ENCODE peak calls at places on chromosomes 3 and 15, in eight cellular contexts. One of them, this sample, is unnamed.
A peak's percentile ranks its signal among the peaks of the same experiment; 100 is the strongest.

GRCh38 chr3:129106320-129106719 is 15.3 kb downstream of the RAB43 start:
- DNase-seq in hepatocyte: no peak
- DNase-seq in HCT116: no peak
- DNase-seq in neural progenitor cell: peak; percentile 28
- DNase-seq in OCI-LY7: no peak
- DNase-seq in PC-3: peak; percentile 3
- DNase-seq in GM23338: no peak
- DNase-seq in SK-N-SH: no peak
- DNase-seq in this sample: no peak

GRCh38 chr15:88126695-88127476 is 129.7 kb downstream of the NTRK3 start:
- DNase-seq in hepatocyte: no peak
- DNase-seq in HCT116: no peak
- DNase-seq in neural progenitor cell: no peak
- DNase-seq in OCI-LY7: no peak
- DNase-seq in PC-3: no peak
- DNase-seq in GM23338: no peak
- DNase-seq in SK-N-SH: no peak
- DNase-seq in this sample: peak; percentile 10

GRCh38 chr3:186417791-186418190 is 55.8 kb upstream of the DGKG start:
- DNase-seq in hepatocyte: peak; percentile 21
- DNase-seq in HCT116: no peak
- DNase-seq in neural progenitor cell: no peak
- DNase-seq in OCI-LY7: no peak
- DNase-seq in PC-3: peak; percentile 98
- DNase-seq in GM23338: no peak
- DNase-seq in SK-N-SH: no peak
- DNase-seq in this sample: peak; percentile 91

GRCh38 chr15:40266828-40267304 is 16.0 kb downstream of the ANKRD63 start:
- DNase-seq in hepatocyte: peak; percentile 76
- DNase-seq in HCT116: peak; percentile 71
- DNase-seq in neural progenitor cell: no peak
- DNase-seq in OCI-LY7: no peak
- DNase-seq in PC-3: peak; percentile 98
- DNase-seq in GM23338: no peak
- DNase-seq in SK-N-SH: no peak
- DNase-seq in this sample: peak; percentile 93

GRCh38 chr15:76343313-76343996 is 6.9 kb downstream of the ISL2 start:
- DNase-seq in hepatocyte: no peak
- DNase-seq in HCT116: no peak
- DNase-seq in neural progenitor cell: peak; percentile 30
- DNase-seq in OCI-LY7: no peak
- DNase-seq in PC-3: no peak
- DNase-seq in GM23338: no peak
- DNase-seq in SK-N-SH: no peak
- DNase-seq in this sample: no peak

GRCh38 chr15:68003297-68003696 is 50.8 kb upstream of the PIAS1 start:
- DNase-seq in hepatocyte: no peak
- DNase-seq in HCT116: no peak
- DNase-seq in neural progenitor cell: no peak
- DNase-seq in OCI-LY7: no peak
- DNase-seq in PC-3: no peak
- DNase-seq in GM23338: no peak
- DNase-seq in SK-N-SH: no peak
- DNase-seq in this sample: no peak

GRCh38 chr3:120742198-120743080 is at the start of the genes GTF2E1 and RABL3:
- DNase-seq in hepatocyte: peak; percentile 98
- DNase-seq in HCT116: peak; percentile 99
- DNase-seq in neural progenitor cell: peak; percentile 98
- DNase-seq in OCI-LY7: peak; percentile 99
- DNase-seq in PC-3: peak; percentile 100
- DNase-seq in GM23338: peak; percentile 100
- DNase-seq in SK-N-SH: peak; percentile 94
- DNase-seq in this sample: peak; percentile 99

GRCh38 chr15:61974759-61975158 is 85.5 kb downstream of the VPS13C start:
- DNase-seq in hepatocyte: no peak
- DNase-seq in HCT116: peak; percentile 8
- DNase-seq in neural progenitor cell: no peak
- DNase-seq in OCI-LY7: no peak
- DNase-seq in PC-3: peak; percentile 48
- DNase-seq in GM23338: no peak
- DNase-seq in SK-N-SH: no peak
- DNase-seq in this sample: peak; percentile 12

GRCh38 chr15:50119063-50119700 is at the start of gene ATP8B4:
- DNase-seq in hepatocyte: no peak
- DNase-seq in HCT116: no peak
- DNase-seq in neural progenitor cell: peak; percentile 77
- DNase-seq in OCI-LY7: no peak
- DNase-seq in PC-3: no peak
- DNase-seq in GM23338: peak; percentile 51
- DNase-seq in SK-N-SH: no peak
- DNase-seq in this sample: no peak

GRCh38 chr3:111314146-111314873 is 227.7 kb upstream of the CD96 start:
- DNase-seq in hepatocyte: peak; percentile 26
- DNase-seq in HCT116: no peak
- DNase-seq in neural progenitor cell: no peak
- DNase-seq in OCI-LY7: no peak
- DNase-seq in PC-3: no peak
- DNase-seq in GM23338: no peak
- DNase-seq in SK-N-SH: no peak
- DNase-seq in this sample: peak; percentile 20

GRCh38 chr3:141379250-141379872 is 11.1 kb downstream of the ZBTB38 start:
- DNase-seq in hepatocyte: no peak
- DNase-seq in HCT116: no peak
- DNase-seq in neural progenitor cell: no peak
- DNase-seq in OCI-LY7: peak; percentile 59
- DNase-seq in PC-3: no peak
- DNase-seq in GM23338: no peak
- DNase-seq in SK-N-SH: no peak
- DNase-seq in this sample: no peak

GRCh38 chr3:46163551-46163981 is 44.5 kb downstream of the CCR1 start:
- DNase-seq in hepatocyte: peak; percentile 53
- DNase-seq in HCT116: peak; percentile 33
- DNase-seq in neural progenitor cell: no peak
- DNase-seq in OCI-LY7: no peak
- DNase-seq in PC-3: peak; percentile 89
- DNase-seq in GM23338: no peak
- DNase-seq in SK-N-SH: no peak
- DNase-seq in this sample: no peak

GRCh38 chr3:151087648-151088047 is 2.2 kb downstream of the MED12L start:
- DNase-seq in hepatocyte: no peak
- DNase-seq in HCT116: no peak
- DNase-seq in neural progenitor cell: no peak
- DNase-seq in OCI-LY7: peak; percentile 7
- DNase-seq in PC-3: no peak
- DNase-seq in GM23338: no peak
- DNase-seq in SK-N-SH: no peak
- DNase-seq in this sample: no peak

GRCh38 chr15:63025460-63025859 is 17.1 kb upstream of the TPM1 start:
- DNase-seq in hepatocyte: no peak
- DNase-seq in HCT116: no peak
- DNase-seq in neural progenitor cell: no peak
- DNase-seq in OCI-LY7: peak; percentile 6
- DNase-seq in PC-3: no peak
- DNase-seq in GM23338: peak; percentile 49
- DNase-seq in SK-N-SH: no peak
- DNase-seq in this sample: no peak

GRCh38 chr15:59950603-59951388 is 53.3 kb upstream of the FOXB1 start:
- DNase-seq in hepatocyte: no peak
- DNase-seq in HCT116: no peak
- DNase-seq in neural progenitor cell: no peak
- DNase-seq in OCI-LY7: no peak
- DNase-seq in PC-3: no peak
- DNase-seq in GM23338: no peak
- DNase-seq in SK-N-SH: no peak
- DNase-seq in this sample: no peak

GRCh38 chr3:168952551-168952950 is 711.0 kb downstream of the MECOM start:
- DNase-seq in hepatocyte: no peak
- DNase-seq in HCT116: peak; percentile 7
- DNase-seq in neural progenitor cell: no peak
- DNase-seq in OCI-LY7: no peak
- DNase-seq in PC-3: peak; percentile 73
- DNase-seq in GM23338: no peak
- DNase-seq in SK-N-SH: no peak
- DNase-seq in this sample: peak; percentile 43

GRCh38 chr3:13494463-13495350 is 14.6 kb downstream of the HDAC11 start:
- DNase-seq in hepatocyte: no peak
- DNase-seq in HCT116: no peak
- DNase-seq in neural progenitor cell: peak; percentile 60
- DNase-seq in OCI-LY7: peak; percentile 57
- DNase-seq in PC-3: no peak
- DNase-seq in GM23338: peak; percentile 67
- DNase-seq in SK-N-SH: peak; percentile 54
- DNase-seq in this sample: peak; percentile 68

GRCh38 chr3:173733029-173733652 is 335.6 kb downstream of the NLGN1 start:
- DNase-seq in hepatocyte: peak; percentile 47
- DNase-seq in HCT116: peak; percentile 19
- DNase-seq in neural progenitor cell: no peak
- DNase-seq in OCI-LY7: peak; percentile 8
- DNase-seq in PC-3: peak; percentile 49
- DNase-seq in GM23338: peak; percentile 66
- DNase-seq in SK-N-SH: peak; percentile 4
- DNase-seq in this sample: peak; percentile 68

GRCh38 chr15:31932581-31932980 is 97.7 kb upstream of the CHRNA7 start:
- DNase-seq in hepatocyte: no peak
- DNase-seq in HCT116: no peak
- DNase-seq in neural progenitor cell: no peak
- DNase-seq in OCI-LY7: no peak
- DNase-seq in PC-3: no peak
- DNase-seq in GM23338: no peak
- DNase-seq in SK-N-SH: no peak
- DNase-seq in this sample: peak; percentile 4

GRCh38 chr15:39205506-39206371 is 375.1 kb upstream of the THBS1 start:
- DNase-seq in hepatocyte: no peak
- DNase-seq in HCT116: no peak
- DNase-seq in neural progenitor cell: no peak
- DNase-seq in OCI-LY7: no peak
- DNase-seq in PC-3: no peak
- DNase-seq in GM23338: no peak
- DNase-seq in SK-N-SH: no peak
- DNase-seq in this sample: no peak

GRCh38 chr3:183266454-183266853 is 13.4 kb downstream of the B3GNT5 start:
- DNase-seq in hepatocyte: no peak
- DNase-seq in HCT116: no peak
- DNase-seq in neural progenitor cell: no peak
- DNase-seq in OCI-LY7: no peak
- DNase-seq in PC-3: no peak
- DNase-seq in GM23338: no peak
- DNase-seq in SK-N-SH: no peak
- DNase-seq in this sample: no peak

GRCh38 chr3:37480003-37480402 is 305.6 kb upstream of the LRRFIP2 start:
- DNase-seq in hepatocyte: no peak
- DNase-seq in HCT116: no peak
- DNase-seq in neural progenitor cell: no peak
- DNase-seq in OCI-LY7: no peak
- DNase-seq in PC-3: no peak
- DNase-seq in GM23338: no peak
- DNase-seq in SK-N-SH: peak; percentile 77
- DNase-seq in this sample: no peak

DNA sequence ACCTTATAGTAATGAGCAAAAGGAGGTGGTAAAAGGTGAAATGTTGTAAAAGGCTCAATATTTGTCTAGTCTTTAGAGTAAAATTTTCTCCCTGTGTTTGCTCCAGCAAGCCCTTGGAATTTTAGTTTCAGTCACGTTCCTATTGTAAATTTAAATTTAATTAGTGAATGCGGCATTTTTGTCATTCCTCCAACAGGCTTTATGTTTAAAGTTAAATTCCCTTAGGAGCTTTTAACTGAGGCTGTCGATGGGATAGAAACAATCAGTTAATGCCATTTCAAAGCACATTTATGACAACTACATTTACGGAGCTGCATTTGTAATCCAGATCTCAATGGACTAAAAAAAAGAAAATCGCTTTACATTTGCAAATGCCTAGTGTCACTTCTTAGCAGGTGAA is 868 bp upstream of the GADL1 start:
- DNase-seq in hepatocyte: no peak
- DNase-seq in HCT116: no peak
- DNase-seq in neural progenitor cell: peak; percentile 9
- DNase-seq in OCI-LY7: no peak
- DNase-seq in PC-3: no peak
- DNase-seq in GM23338: peak; percentile 71
- DNase-seq in SK-N-SH: no peak
- DNase-seq in this sample: no peak
- H3K4me2 ChIP-seq in hepatocyte: peak overlapping the region; percentile 89
- H3K4me2 ChIP-seq in HCT116: peak overlapping the region; percentile 86
- H3K4me2 ChIP-seq in neural progenitor cell: no peak overlapping the region
- H3K4me2 ChIP-seq in OCI-LY7: no peak overlapping the region
- H3K4me2 ChIP-seq in PC-3: peak overlapping the region; percentile 90
- H3K4me2 ChIP-seq in GM23338: peak overlapping the region; percentile 84
- H3K4me2 ChIP-seq in SK-N-SH: no peak overlapping the region
- H3K4me2 ChIP-seq in this sample: no peak overlapping the region

GRCh38 chr3:171001957-171002694 is 24.4 kb downstream of the SLC2A2 start:
- DNase-seq in hepatocyte: peak; percentile 79
- DNase-seq in HCT116: no peak
- DNase-seq in neural progenitor cell: no peak
- DNase-seq in OCI-LY7: no peak
- DNase-seq in PC-3: peak; percentile 94
- DNase-seq in GM23338: no peak
- DNase-seq in SK-N-SH: no peak
- DNase-seq in this sample: peak; percentile 29
- TF ChIP-seq EZH2phosphoT487 in hepatocyte: no peak
- TF ChIP-seq EZH2phosphoT487 in HCT116: no peak
- TF ChIP-seq EZH2phosphoT487 in neural progenitor cell: no peak
- TF ChIP-seq EZH2phosphoT487 in OCI-LY7: no peak
- TF ChIP-seq EZH2phosphoT487 in PC-3: no peak
- TF ChIP-seq EZH2phosphoT487 in GM23338: no peak
- TF ChIP-seq EZH2phosphoT487 in SK-N-SH: no peak
- TF ChIP-seq EZH2phosphoT487 in this sample: no peak

DNA sequence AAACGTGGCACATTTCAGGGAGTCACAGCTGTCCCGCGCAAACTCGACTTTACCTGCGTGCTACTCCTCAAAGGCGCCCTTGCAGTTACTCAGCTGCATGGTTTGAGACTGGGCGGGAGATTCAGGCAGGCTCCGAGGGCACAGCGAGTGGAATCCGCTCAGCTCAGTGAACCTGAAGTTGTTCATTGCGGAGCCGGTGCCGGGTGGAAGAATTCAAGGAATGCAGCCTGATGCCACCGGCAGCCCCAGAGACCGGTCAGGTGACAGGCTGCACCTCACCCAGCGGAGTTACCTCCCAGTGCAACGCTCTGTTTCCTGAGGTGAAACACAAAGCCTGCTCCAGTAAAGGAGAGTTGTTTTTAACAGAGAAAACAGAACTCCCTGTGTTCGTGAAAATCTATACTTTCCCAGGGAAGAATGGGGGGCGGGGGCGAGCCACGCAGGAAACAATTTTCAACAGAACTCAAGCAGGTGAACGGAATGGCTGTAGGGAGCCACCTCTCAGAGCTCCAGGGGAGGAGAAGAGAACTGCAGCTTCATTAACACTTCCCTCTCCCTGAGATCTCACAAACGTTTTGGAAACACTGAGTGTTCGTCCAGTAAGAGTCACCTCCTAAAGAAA is 3.8 kb downstream of the VEPH1 start:
- DNase-seq in hepatocyte: peak; percentile 82
- DNase-seq in HCT116: peak; percentile 48
- DNase-seq in neural progenitor cell: peak; percentile 79
- DNase-seq in OCI-LY7: no peak
- DNase-seq in PC-3: peak; percentile 93
- DNase-seq in GM23338: peak; percentile 96
- DNase-seq in SK-N-SH: no peak
- DNase-seq in this sample: peak; percentile 45
- H3K4me2 ChIP-seq in hepatocyte: peak overlapping the region; percentile 78
- H3K4me2 ChIP-seq in HCT116: peak overlapping the region; percentile 89
- H3K4me2 ChIP-seq in neural progenitor cell: peak overlapping the region; percentile 74
- H3K4me2 ChIP-seq in OCI-LY7: no peak overlapping the region
- H3K4me2 ChIP-seq in PC-3: peak overlapping the region; percentile 83
- H3K4me2 ChIP-seq in GM23338: peak overlapping the region; percentile 72
- H3K4me2 ChIP-seq in SK-N-SH: no peak overlapping the region
- H3K4me2 ChIP-seq in this sample: peak overlapping the region; percentile 50

GRCh38 chr3:143613226-143613625 is 235.0 kb downstream of the SLC9A9 start:
- DNase-seq in hepatocyte: no peak
- DNase-seq in HCT116: no peak
- DNase-seq in neural progenitor cell: no peak
- DNase-seq in OCI-LY7: no peak
- DNase-seq in PC-3: no peak
- DNase-seq in GM23338: no peak
- DNase-seq in SK-N-SH: no peak
- DNase-seq in this sample: peak; percentile 20
- TF ChIP-seq EZH2phosphoT487 in hepatocyte: no peak
- TF ChIP-seq EZH2phosphoT487 in HCT116: no peak
- TF ChIP-seq EZH2phosphoT487 in neural progenitor cell: no peak
- TF ChIP-seq EZH2phosphoT487 in OCI-LY7: no peak
- TF ChIP-seq EZH2phosphoT487 in PC-3: no peak
- TF ChIP-seq EZH2phosphoT487 in GM23338: no peak
- TF ChIP-seq EZH2phosphoT487 in SK-N-SH: no peak
- TF ChIP-seq EZH2phosphoT487 in this sample: no peak